ENCODE peak calls at places on chromosomes 5 and 9, in seven cellular contexts. J is NCI-H2029 treated with DMSO at 0.1 percent for 48 hours; E is activated CD8-positive, alpha-beta memory T cell treated with anti-CD3 and anti-CD28 coated beads for 24 hours; I is Calu3; X is breast epithelium; C is heart left ventricle; Y is stimulated activated effector memory CD8-positive, alpha-beta T cell treated with anti-CD3 and anti-CD28 coated beads, Interleukin-12 subunit alpha, Interleukin-12 subunit beta, amount 100 ng/mL, for 72 hours. M is an unnamed sample.

GRCh38 chr5:111507276-111507675 is 5.1 kb downstream of the STARD4 start:
- DNase-seq in J (no peak), E (no peak), I (no peak), X (no peak), C (no peak), Y (no peak), M (no peak)

GRCh38 chr9:93436655-93437407 is 14.7 kb upstream of the FAM120A start:
- DNase-seq in J (no peak), E (no peak), I (no peak), X (no peak), C (no peak), Y (no peak), M (no peak)

GRCh38 chr9:124291801-124292396 is 34.1 kb downstream of the NEK6 start:
- DNase-seq in J (no peak), E (peak; percentile 83), I (no peak), X (no peak), C (peak; percentile 67), Y (peak; percentile 18), M (no peak)

GRCh38 chr9:134689320-134690181 is 47.9 kb downstream of the COL5A1 start:
- DNase-seq in J (no peak), E (no peak), I (peak; percentile 57), X (peak; percentile 76), C (peak; percentile 66), Y (peak; percentile 17), M (peak; percentile 46)

GRCh38 chr5:38259062-38259857 is 901 bp downstream of the EGFLAM start:
- DNase-seq in J (no peak), E (no peak), I (no peak), X (no peak), C (no peak), Y (no peak), M (no peak)

GRCh38 chr9:14348241-14349140 is 34.5 kb upstream of the NFIB start:
- DNase-seq in J (no peak), E (no peak), I (no peak), X (no peak), C (peak; percentile 37), Y (no peak), M (no peak)

GRCh38 chr5:74094096-74094778 is 468.2 kb downstream of the ARHGEF28 start:
- DNase-seq in J (no peak), E (no peak), I (no peak), X (no peak), C (peak; percentile 49), Y (no peak), M (no peak)

GRCh38 chr5:99068944-99069650 is 140.3 kb upstream of the CHD1 start:
- DNase-seq in J (no peak), E (no peak), I (no peak), X (no peak), C (no peak), Y (no peak), M (no peak)

GRCh38 chr9:106387965-106388364 is 475.0 kb upstream of the ZNF462 start:
- DNase-seq in J (no peak), E (no peak), I (no peak), X (no peak), C (no peak), Y (no peak), M (no peak)

GRCh38 chr9:121557581-121558422 is 58.2 kb upstream of the GGTA1 start:
- DNase-seq in J (peak; percentile 47), E (no peak), I (peak; percentile 67), X (peak; percentile 66), C (peak; percentile 75), Y (no peak), M (no peak)

GRCh38 chr5:126615286-126615685 is 14.5 kb downstream of the PHAX start:
- DNase-seq in J (no peak), E (no peak), I (no peak), X (no peak), C (no peak), Y (no peak), M (no peak)

GRCh38 chr5:65263291-65263690 is 218.4 kb downstream of the ADAMTS6 start:
- DNase-seq in J (no peak), E (no peak), I (no peak), X (no peak), C (no peak), Y (no peak), M (no peak)

GRCh38 chr9:120610975-120611689 is 31.2 kb upstream of the CDK5RAP2 start:
- DNase-seq in J (no peak), E (no peak), I (no peak), X (no peak), C (no peak), Y (no peak), M (no peak)

GRCh38 chr9:113508111-113508749 is 44.7 kb downstream of the RGS3 start:
- DNase-seq in J (no peak), E (no peak), I (peak; percentile 31), X (no peak), C (no peak), Y (no peak), M (peak; percentile 63)

GRCh38 chr5:160484644-160485043 is 63.0 kb downstream of the PTTG1 start:
- DNase-seq in J (no peak), E (no peak), I (no peak), X (no peak), C (no peak), Y (no peak), M (no peak)

GRCh38 chr9:9170735-9171134 is 1371.2 kb upstream of the DMAC1 start:
- DNase-seq in J (no peak), E (no peak), I (no peak), X (no peak), C (no peak), Y (no peak), M (no peak)

M was measured in LoVo.